ENCODE peak calls at places on chromosomes 7 and 10, in four cellular contexts. J is WTC11, X is K562, D is SK-N-SH. Q is an unnamed sample.

GRCh38 chr10:5944389-5945202 is 32.7 kb downstream of the IL15RA start:
- DNase-seq in J (no peak), X (no peak), D (no peak), Q (no peak)

GRCh38 chr7:36348256-36348655 is 41.4 kb upstream of the ANLN start:
- DNase-seq in J (no peak), X (no peak), D (no peak), Q (no peak)

GRCh38 chr10:102344067-102344466 is 51.4 kb upstream of the NFKB2 start:
- DNase-seq in J (no peak), X (no peak), D (no peak), Q (no peak)

GRCh38 chr10:21976739-21977138 is 26.8 kb downstream of the DNAJC1 start:
- DNase-seq in J (no peak), X (no peak), D (no peak), Q (no peak)

GRCh38 chr10:125441151-125441550 is 241.8 kb downstream of the TEX36 start:
- DNase-seq in J (no peak), X (no peak), D (no peak), Q (no peak)

GRCh38 chr10:123582084-123582989 is 83.8 kb upstream of the GPR26 start:
- DNase-seq in J (peak), X (peak), D (peak), Q (peak)

GRCh38 chr10:22927661-22928403 is at the start of gene ARMC3:
- DNase-seq in J (peak), X (peak), D (peak), Q (peak)

GRCh38 chr10:100878291-100878910 is 34.4 kb upstream of the SLF2 start:
- DNase-seq in J (peak), X (peak), D (peak), Q (peak)

GRCh38 chr10:124106241-124106905 is 13.0 kb upstream of the CHST15 start:
- DNase-seq in J (no peak), X (no peak), D (no peak), Q (peak)

GRCh38 chr7:129053938-129054437 is 923 bp downstream of the TNPO3 start:
- DNase-seq in J (no peak), X (no peak), D (no peak), Q (no peak)

GRCh38 chr10:9253121-9253520 is 1198.6 kb downstream of the GATA3 start:
- DNase-seq in J (no peak), X (no peak), D (peak), Q (no peak)

GRCh38 chr7:1283941-1284742 is 51.5 kb downstream of the UNCX start:
- DNase-seq in J (no peak), X (no peak), D (no peak), Q (no peak)

GRCh38 chr10:71835671-71836593 is 15.1 kb downstream of the PSAP start:
- DNase-seq in J (no peak), X (no peak), D (peak), Q (peak)

GRCh38 chr10:29083096-29083495 is 205.8 kb upstream of the LYZL1 start:
- DNase-seq in J (no peak), X (no peak), D (no peak), Q (peak)

GRCh38 chr7:36306722-36307121 is 82.9 kb upstream of the ANLN start:
- DNase-seq in J (no peak), X (no peak), D (no peak), Q (no peak)

DNA sequence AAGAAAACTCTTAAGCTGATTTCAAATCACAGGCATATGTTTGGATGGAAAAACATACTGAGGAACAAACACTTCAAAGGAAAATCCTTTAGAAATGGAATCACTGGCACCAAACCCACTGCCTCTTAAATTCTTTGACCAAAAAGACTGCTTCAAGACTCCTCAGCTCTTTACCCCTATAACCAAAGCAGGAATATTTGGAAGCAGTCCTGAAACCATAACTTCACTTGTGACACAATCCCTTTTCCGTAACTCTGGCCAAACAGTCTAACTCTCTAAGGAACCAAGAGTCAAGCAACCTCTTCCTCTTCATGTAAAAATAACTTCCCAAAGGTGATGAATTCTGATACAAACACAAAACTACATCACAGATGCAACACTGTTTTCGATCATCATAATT is 104.3 kb downstream of the MTERF1 start:
- DNase-seq in J (no peak), X (no peak), D (no peak), Q (no peak)
- TF ChIP-seq FOXJ3 in J (no peak), X (no peak), D (no peak), Q (no peak)

GRCh38 chr10:92562424-92562823 is 11.5 kb downstream of the IDE start:
- DNase-seq in J (no peak), X (peak), D (no peak), Q (no peak)
- TF ChIP-seq FOXJ3 in J (no peak), X (no peak), D (no peak), Q (no peak)

DNA sequence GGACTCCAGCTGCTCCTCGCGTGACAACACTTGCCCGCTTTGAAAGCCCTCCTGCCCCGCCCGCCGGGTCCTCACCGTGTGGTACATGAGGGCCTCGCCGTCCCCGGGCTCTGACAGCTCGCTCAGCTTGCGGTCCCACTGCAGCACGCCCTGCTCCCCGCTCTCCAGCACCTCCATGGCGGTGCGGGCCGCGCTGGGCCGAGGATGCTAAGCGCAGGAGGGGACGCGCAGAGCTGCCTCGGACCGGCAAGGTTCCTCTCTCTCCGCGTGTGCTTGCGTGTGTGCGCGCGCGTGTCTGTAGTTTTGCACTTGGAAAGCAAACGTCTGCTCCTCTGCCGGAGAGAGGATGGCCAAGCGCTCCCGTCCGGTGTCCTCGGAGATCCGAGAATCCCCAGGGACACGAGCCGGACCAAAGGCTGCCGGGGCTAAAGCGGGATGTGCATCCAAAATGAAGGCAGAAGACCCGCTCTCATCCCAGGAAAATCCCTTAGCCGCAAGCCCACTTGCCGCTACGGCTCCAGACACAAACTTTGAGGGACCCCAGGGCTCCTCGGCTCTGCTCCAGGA is at the start of gene CREB3L2:
- DNase-seq in J (peak), X (peak), D (peak), Q (peak)
- TF ChIP-seq FOXJ3 in J (no peak), X (no peak), D (peak), Q (peak)

DNA sequence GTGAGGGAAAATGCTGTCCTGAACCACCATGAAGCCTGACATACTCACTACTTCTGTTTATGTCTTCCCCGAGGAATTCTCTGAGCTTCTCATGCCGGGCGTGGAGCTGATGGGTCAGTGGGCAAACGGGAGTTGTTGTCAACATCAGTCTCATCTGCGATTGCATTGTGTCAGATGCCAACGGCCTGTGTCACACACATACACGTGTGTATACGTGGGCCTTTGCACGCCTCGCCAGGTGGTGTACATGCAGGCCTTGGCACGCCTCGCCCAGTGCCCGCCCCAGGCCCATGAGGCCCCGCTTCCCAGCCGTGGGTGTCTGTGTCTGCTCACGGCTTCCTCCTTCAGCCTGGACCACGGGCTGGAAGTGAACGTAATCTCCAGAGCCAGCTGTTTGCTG is 7.5 kb upstream of the CSGALNACT2 start:
- DNase-seq in J (no peak), X (no peak), D (peak), Q (no peak)
- TF ChIP-seq FOXJ3 in J (no peak), X (no peak), D (no peak), Q (no peak)

DNA sequence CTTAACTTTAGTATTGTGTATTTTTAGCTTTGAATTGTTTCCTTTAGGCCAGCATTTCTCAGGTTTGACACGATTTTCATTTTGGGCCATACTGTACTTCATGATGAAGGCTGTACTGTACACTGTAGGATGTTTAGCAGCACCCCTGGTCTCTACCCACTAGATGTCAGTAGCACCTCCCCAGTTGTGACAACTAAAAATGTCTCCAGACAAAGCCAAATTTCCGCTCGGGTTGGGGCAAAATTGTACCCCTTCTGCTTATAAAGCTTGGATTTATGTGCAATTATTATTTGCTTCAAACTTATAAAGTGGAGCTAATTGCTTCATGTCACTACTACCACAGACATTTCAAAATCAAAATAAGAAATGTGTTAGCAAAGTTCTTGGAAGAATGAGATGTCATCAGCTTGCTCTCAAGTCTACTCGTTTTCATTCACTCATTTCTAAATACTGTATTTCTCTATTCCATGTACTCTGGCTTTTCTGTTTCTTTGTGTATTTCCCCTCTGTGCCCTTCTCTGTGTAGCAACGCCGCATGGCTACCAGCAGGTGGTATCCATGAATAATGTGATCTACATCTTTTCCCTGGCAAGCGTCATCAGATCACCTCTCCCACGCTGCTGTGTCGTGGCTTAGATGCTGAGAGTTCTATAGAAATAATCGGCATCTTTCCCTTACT is 47.7 kb upstream of the CALCR start:
- DNase-seq in J (peak), X (peak), D (peak), Q (peak)
- TF ChIP-seq FOXJ3 in J (no peak), X (no peak), D (no peak), Q (no peak)

GRCh38 chr7:132045481-132045980 is 489.1 kb upstream of the PODXL start:
- DNase-seq in J (no peak), X (no peak), D (no peak), Q (no peak)
- TF ChIP-seq FOXJ3 in J (no peak), X (no peak), D (no peak), Q (no peak)

GRCh38 chr7:74454059-74454947 is 597 bp downstream of the GTF2IRD1 start:
- DNase-seq in J (peak), X (peak), D (peak), Q (no peak)
- TF ChIP-seq FOXJ3 in J (no peak), X (no peak), D (no peak), Q (no peak)

GRCh38 chr7:140604760-140605159 is 35.9 kb downstream of the DENND2A start:
- DNase-seq in J (no peak), X (no peak), D (no peak), Q (peak)

GRCh38 chr7:140609646-140610045 is 31.0 kb downstream of the DENND2A start:
- DNase-seq in J (no peak), X (no peak), D (no peak), Q (no peak)

GRCh38 chr7:140610204-140611165 is 30.1 kb downstream of the DENND2A start:
- DNase-seq in J (no peak), X (no peak), D (no peak), Q (no peak)

GRCh38 chr7:140605337-140605736 is 35.3 kb downstream of the DENND2A start:
- DNase-seq in J (no peak), X (no peak), D (no peak), Q (no peak)

GRCh38 chr7:140607441-140607989 is 33.1 kb downstream of the DENND2A start:
- DNase-seq in J (no peak), X (no peak), D (peak), Q (no peak)
- TF ChIP-seq FOXJ3 in J (no peak), X (no peak), D (no peak), Q (no peak)

DNA sequence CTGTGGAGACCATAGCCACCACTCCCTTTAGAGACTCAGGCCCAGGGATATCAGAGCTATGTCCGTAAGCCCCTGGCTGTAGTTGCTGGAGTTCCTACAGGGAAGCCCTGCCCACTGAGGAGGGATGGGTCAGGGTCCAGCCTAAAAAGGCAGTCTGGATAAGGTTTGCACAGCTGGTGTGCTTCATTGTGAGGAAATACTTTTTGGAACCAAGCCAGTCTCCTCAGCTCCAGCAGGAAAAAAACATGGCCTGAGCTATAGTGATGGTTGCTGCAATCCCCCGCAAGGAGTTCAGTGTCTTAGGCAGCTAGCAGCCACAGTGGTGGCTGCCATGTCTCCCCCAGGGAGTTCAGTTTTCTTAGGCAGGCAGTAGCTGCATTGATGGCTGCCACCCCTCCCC is 52.6 kb upstream of the CYP2C8 start:
- DNase-seq in J (no peak), X (no peak), D (no peak), Q (peak)
- TF ChIP-seq FOXJ3 in J (no peak), X (no peak), D (no peak), Q (no peak)

Q was measured in HepG2.